ENCODE peak calls at places on chromosomes 13 and 19, in nine cellular contexts. J, S, P, M, T, Y, B, C and X are unnamed samples.

GRCh38 chr19:32067686-32068085 is 277.7 kb upstream of the ZNF507 start:
- DNase-seq in Y (no peak), P (no peak), T (no peak), J (no peak), M (no peak), B (no peak), C (no peak), S (no peak), X (no peak)

GRCh38 chr13:67023088-67023893 is 206.8 kb downstream of the PCDH9 start:
- DNase-seq in M (no peak), S (peak), P (peak), Y (peak), B (peak), C (no peak), J (no peak), T (no peak), X (peak)

GRCh38 chr19:6738726-6739389 is 622 bp upstream of the TRIP10 start:
- DNase-seq in Y (peak), S (no peak), M (peak), J (peak), T (no peak), P (no peak), C (no peak), B (peak), X (peak)

GRCh38 chr19:32316034-32316433 is 29.4 kb upstream of the ZNF507 start:
- DNase-seq in J (no peak), P (peak), Y (no peak), S (no peak), C (peak), T (no peak), B (no peak), M (no peak), X (no peak)

GRCh38 chr19:45852145-45852750 is 10.7 kb downstream of the SYMPK start:
- DNase-seq in S (peak), J (no peak), T (no peak), B (no peak), M (no peak), Y (no peak), P (peak), C (no peak), X (no peak)

GRCh38 chr19:56821675-56822074 is 18.9 kb downstream of the PEG3 start:
- DNase-seq in B (no peak), M (no peak), P (no peak), J (no peak), T (no peak), S (no peak), Y (no peak), C (peak), X (no peak)

GRCh38 chr13:46665630-46666482 is 112.9 kb downstream of the LRCH1 start:
- DNase-seq in M (no peak), S (no peak), C (no peak), B (no peak), J (no peak), T (no peak), Y (no peak), P (no peak), X (no peak)

GRCh38 chr13:41837668-41838067 is 123.2 kb downstream of the VWA8 start:
- DNase-seq in J (no peak), Y (no peak), P (peak), M (no peak), S (no peak), B (peak), C (no peak), T (no peak), X (no peak)

GRCh38 chr13:108212901-108213300 is 2.4 kb downstream of the LIG4 start:
- DNase-seq in S (no peak), P (no peak), Y (no peak), T (no peak), J (no peak), B (no peak), M (no peak), C (no peak), X (no peak)

GRCh38 chr13:43303040-43303729 is 279.8 kb downstream of the DNAJC15 start:
- DNase-seq in T (no peak), M (no peak), B (peak), P (peak), Y (peak), C (no peak), J (peak), S (peak), X (peak)
- TF ChIP-seq CTCF in T (peak), M (peak), B (peak), P (peak), Y (peak), C (peak), J (peak), S (peak), X (peak)

DNA sequence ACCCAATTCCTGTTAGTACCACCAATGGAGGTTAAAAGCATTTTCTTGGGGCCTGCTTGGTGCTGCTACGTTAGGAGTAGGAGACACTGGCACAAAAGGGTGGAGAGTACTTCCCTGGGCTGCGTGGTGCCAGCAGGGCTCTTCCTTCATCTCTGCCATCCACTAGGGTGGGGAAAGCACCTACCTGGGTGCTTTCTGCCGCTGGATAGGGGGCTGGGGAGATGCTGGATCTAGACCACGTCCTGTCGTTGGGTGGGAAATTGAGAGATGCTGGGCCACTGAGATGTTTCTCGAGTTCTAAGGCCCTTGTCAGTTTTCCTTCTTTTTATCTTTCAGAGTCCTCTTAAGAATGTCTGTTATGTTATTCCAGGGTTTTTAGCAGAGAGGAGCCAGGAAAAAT is 6.7 kb upstream of the FCGBP start:
- DNase-seq in J (no peak), S (no peak), M (no peak), B (no peak), Y (no peak), C (peak), T (no peak), P (no peak), X (no peak)
- H3K4me3 ChIP-seq in J (no peak), S (no peak), M (no peak), B (no peak), Y (no peak), C (no peak), T (no peak), P (no peak), X (no peak)

GRCh38 chr19:23758187-23759074 is at the start of gene ZNF681:
- DNase-seq in Y (peak), J (peak), P (peak), C (peak), M (peak), T (no peak), B (peak), S (peak), X (peak)
- TF ChIP-seq CTCF in Y (peak), J (peak), P (peak), C (peak), M (peak), T (no peak), B (no peak), S (peak), X (no peak)

DNA sequence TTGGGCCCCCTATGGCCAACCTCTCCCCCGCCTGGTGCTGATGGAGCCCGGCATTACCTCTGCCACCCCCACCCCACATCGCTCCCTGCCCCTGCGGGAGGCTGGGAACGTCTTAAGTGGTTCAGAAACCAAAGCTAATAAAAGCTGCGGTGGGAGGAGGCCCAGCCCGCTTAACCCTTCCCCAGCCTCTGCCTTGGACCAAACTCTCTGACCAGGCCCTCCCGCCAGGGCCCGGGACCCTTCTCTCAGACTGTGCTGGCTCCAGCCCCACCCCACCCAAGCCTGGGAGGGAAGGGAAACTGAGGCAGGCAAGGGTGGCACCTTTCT is 22.1 kb downstream of the SMIM24 start:
- DNase-seq in B (no peak), T (no peak), S (peak), Y (no peak), M (peak), C (no peak), J (no peak), P (peak), X (no peak)
- H3K4me3 ChIP-seq in B (no peak), T (no peak), S (no peak), Y (no peak), M (no peak), C (no peak), J (no peak), P (no peak), X (no peak)